ENCODE peak calls at places on chromosomes 1 and 21, in eight cellular contexts. N is IMR-90; Y is GM10248; A is M059J; S is RCC 7860; P is activated CD4-positive, alpha-beta T cell treated with anti-CD3 and anti-CD28 coated beads for 4 hours; C is stimulated activated CD4-positive, alpha-beta T cell treated with anti-CD3 and anti-CD28 coated beads, TNF-alpha, amount 100 ng/mL, for 48 hours; H is breast epithelium. D is an unnamed sample.

GRCh38 chr1:234608026-234608719 is 1.8 kb downstream of the IRF2BP2 start:
- DNase-seq in C (peak), Y (peak), A (peak), P (peak), S (peak), H (peak), N (peak), D (peak)

GRCh38 chr1:89203166-89203565 is 4.4 kb upstream of the GBP4 start:
- DNase-seq in S (no peak), C (no peak), P (no peak), H (no peak), Y (no peak), A (peak), N (no peak), D (no peak)

GRCh38 chr1:46613661-46614603 is 2.7 kb downstream of the MOB3C start:
- DNase-seq in H (peak), P (peak), C (no peak), S (no peak), A (peak), N (peak), Y (peak), D (no peak)

GRCh38 chr1:212255705-212256307 is 29.4 kb upstream of the PPP2R5A start:
- DNase-seq in Y (no peak), N (no peak), A (no peak), P (no peak), C (no peak), H (no peak), S (no peak), D (no peak)

GRCh38 chr1:228273720-228274451 is 66.0 kb downstream of the OBSCN start:
- DNase-seq in P (no peak), N (no peak), C (no peak), H (no peak), S (no peak), Y (no peak), A (no peak), D (no peak)

GRCh38 chr21:33898546-33898945 is 17.1 kb downstream of the ATP5PO start:
- DNase-seq in Y (no peak), H (no peak), P (no peak), N (peak), C (no peak), A (peak), S (no peak), D (no peak)

GRCh38 chr1:214380418-214380817 is 99.5 kb downstream of the SMYD2 start:
- DNase-seq in A (peak), N (no peak), S (no peak), Y (no peak), P (no peak), H (peak), C (no peak), D (no peak)

GRCh38 chr1:77925966-77926365 is 37.5 kb downstream of the NEXN start:
- DNase-seq in C (no peak), H (no peak), S (no peak), P (no peak), Y (no peak), A (no peak), N (no peak), D (no peak)

GRCh38 chr1:227068883-227069282 is 128.8 kb downstream of the COQ8A start:
- DNase-seq in C (no peak), Y (no peak), A (no peak), H (no peak), N (peak), P (no peak), S (no peak), D (no peak)

GRCh38 chr1:109823543-109824348 is 60.0 kb upstream of the EPS8L3 start:
- DNase-seq in N (no peak), C (no peak), Y (peak), S (peak), P (no peak), H (no peak), A (peak), D (no peak)

GRCh38 chr1:232493869-232494268 is 136.1 kb downstream of the SIPA1L2 start:
- DNase-seq in C (no peak), N (no peak), Y (no peak), P (no peak), H (no peak), S (no peak), A (no peak), D (no peak)

GRCh38 chr1:96306809-96307208 is 414.8 kb upstream of the PTBP2 start:
- DNase-seq in N (peak), A (peak), C (no peak), H (no peak), Y (no peak), S (peak), P (no peak), D (no peak)

GRCh38 chr1:205360166-205360565 is 3.4 kb upstream of the KLHDC8A start:
- DNase-seq in S (no peak), P (no peak), C (no peak), A (no peak), N (no peak), Y (no peak), H (no peak), D (no peak)

GRCh38 chr1:85623061-85623471 is 42.5 kb downstream of the CCN1 start:
- DNase-seq in N (peak), C (no peak), Y (no peak), P (no peak), S (peak), H (no peak), A (peak), D (no peak)

D was measured in activated T-cell treated with anti-CD3 and anti-CD28 coated beads, Interleukin-2, amount 50 U/mL, for 4 hours.